ENCODE peak calls at places on chromosome 19, in four cellular contexts. One of them, this sample, is unnamed.

GRCh38 chr19:38734426-38735256 is 9.6 kb downstream of the CAPN12 start:
- DNase-seq in K562: no peak
- DNase-seq in HepG2: no peak
- DNase-seq in A549: peak; percentile 67
- DNase-seq in this sample: no peak

GRCh38 chr19:53511933-53512374 is 26.0 kb upstream of the ZNF331 start:
- DNase-seq in K562: peak; percentile 67
- DNase-seq in HepG2: peak; percentile 71
- DNase-seq in A549: no peak
- DNase-seq in this sample: peak; percentile 57

GRCh38 chr19:27971071-27971470 is 1241.9 kb downstream of the UQCRFS1 start:
- DNase-seq in K562: no peak
- DNase-seq in HepG2: no peak
- DNase-seq in A549: no peak
- DNase-seq in this sample: no peak

GRCh38 chr19:32373614-32374295 is 28.3 kb downstream of the ZNF507 start:
- DNase-seq in K562: peak; percentile 55
- DNase-seq in HepG2: peak; percentile 100
- DNase-seq in A549: peak; percentile 96
- DNase-seq in this sample: peak; percentile 96

GRCh38 chr19:49338691-49339363 is 3.6 kb downstream of the CD37 start:
- DNase-seq in K562: peak; percentile 98
- DNase-seq in HepG2: no peak
- DNase-seq in A549: peak; percentile 57
- DNase-seq in this sample: peak; percentile 52

GRCh38 chr19:48777139-48777538 is 21.8 kb downstream of the FGF21 start:
- DNase-seq in K562: no peak
- DNase-seq in HepG2: no peak
- DNase-seq in A549: no peak
- DNase-seq in this sample: no peak

GRCh38 chr19:48569814-48570213 is 17.8 kb downstream of the SULT2B1 start:
- DNase-seq in K562: no peak
- DNase-seq in HepG2: no peak
- DNase-seq in A549: no peak
- DNase-seq in this sample: no peak

GRCh38 chr19:19642506-19643157 is 825 bp downstream of the GMIP start:
- DNase-seq in K562: peak; percentile 37
- DNase-seq in HepG2: no peak
- DNase-seq in A549: peak; percentile 21
- DNase-seq in this sample: peak; percentile 16

GRCh38 chr19:29418106-29418684 is 107.6 kb upstream of the VSTM2B start:
- DNase-seq in K562: no peak
- DNase-seq in HepG2: no peak
- DNase-seq in A549: no peak
- DNase-seq in this sample: no peak

GRCh38 chr19:55117063-55117635 is 288 bp downstream of the PPP1R12C start:
- DNase-seq in K562: no peak
- DNase-seq in HepG2: no peak
- DNase-seq in A549: no peak
- DNase-seq in this sample: no peak

GRCh38 chr19:752652-753517 is 2.0 kb downstream of the MISP start:
- DNase-seq in K562: peak; percentile 34
- DNase-seq in HepG2: peak; percentile 92
- DNase-seq in A549: peak; percentile 95
- DNase-seq in this sample: no peak

GRCh38 chr19:41402010-41402409 is 4.4 kb downstream of the BCKDHA start:
- DNase-seq in K562: no peak
- DNase-seq in HepG2: no peak
- DNase-seq in A549: no peak
- DNase-seq in this sample: no peak
- TF ChIP-seq MYC in K562: no peak
- TF ChIP-seq MYC in HepG2: no peak
- TF ChIP-seq MYC in A549: no peak
- TF ChIP-seq MYC in this sample: no peak

DNA sequence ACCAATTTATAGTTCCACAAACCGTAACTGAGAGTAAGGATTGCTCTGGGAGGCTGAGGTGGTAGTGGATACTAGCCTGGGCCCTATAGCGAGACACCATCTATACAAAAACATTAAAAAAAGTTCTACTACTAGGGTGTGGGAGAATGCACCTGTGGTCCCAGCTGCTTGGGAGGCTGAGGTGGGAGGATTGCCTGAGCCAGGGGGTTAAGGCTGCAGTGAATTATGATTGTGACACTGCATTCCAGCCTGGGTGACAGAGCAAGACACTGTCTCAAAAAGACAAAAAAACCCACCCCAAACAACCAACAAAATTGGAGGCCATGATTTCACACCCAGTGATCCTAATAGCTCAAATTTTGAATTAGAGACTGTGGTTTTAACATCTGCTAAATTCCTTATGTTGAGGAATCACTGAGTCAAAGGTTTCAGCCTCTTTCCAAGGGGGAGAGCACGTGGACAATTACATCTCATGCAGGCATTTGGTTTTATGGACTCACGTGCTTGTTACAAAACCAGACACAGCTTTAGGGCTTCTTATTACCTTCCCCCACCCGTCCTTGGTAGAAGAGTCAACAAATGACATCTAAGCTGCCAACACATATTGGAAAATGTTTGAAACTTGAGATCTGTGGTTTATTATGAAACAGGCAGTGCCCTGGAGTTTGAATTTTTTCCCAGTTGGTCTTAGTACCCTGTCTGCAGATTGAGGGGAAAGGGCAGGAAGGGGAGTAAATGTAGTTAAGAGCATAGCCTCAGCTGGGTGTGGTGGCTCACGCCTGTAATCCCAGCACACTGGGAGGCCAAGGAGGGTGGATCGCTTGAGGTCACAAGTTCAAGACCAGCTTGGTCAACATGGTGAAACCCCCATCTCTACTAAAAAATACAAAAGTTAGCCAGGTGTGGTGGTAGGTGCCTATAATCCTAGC is 18.5 kb downstream of the CYP2A6 start:
- DNase-seq in K562: no peak
- DNase-seq in HepG2: peak; percentile 96
- DNase-seq in A549: peak; percentile 60
- DNase-seq in this sample: no peak
- TF ChIP-seq JUN in K562: no peak
- TF ChIP-seq JUN in HepG2: peak; percentile 62
- TF ChIP-seq JUN in A549: peak; percentile 98
- TF ChIP-seq JUN in this sample: no peak

GRCh38 chr19:15136234-15136954 is 29.2 kb downstream of the SYDE1 start:
- DNase-seq in K562: no peak
- DNase-seq in HepG2: no peak
- DNase-seq in A549: no peak
- DNase-seq in this sample: no peak

GRCh38 chr19:15137777-15138176 is 30.6 kb downstream of the SYDE1 start:
- DNase-seq in K562: no peak
- DNase-seq in HepG2: no peak
- DNase-seq in A549: no peak
- DNase-seq in this sample: no peak

GRCh38 chr19:15142313-15142712 is 35.1 kb downstream of the SYDE1 start:
- DNase-seq in K562: no peak
- DNase-seq in HepG2: no peak
- DNase-seq in A549: no peak
- DNase-seq in this sample: no peak

GRCh38 chr19:15141143-15141542 is 33.9 kb downstream of the SYDE1 start:
- DNase-seq in K562: no peak
- DNase-seq in HepG2: no peak
- DNase-seq in A549: no peak
- DNase-seq in this sample: no peak

DNA sequence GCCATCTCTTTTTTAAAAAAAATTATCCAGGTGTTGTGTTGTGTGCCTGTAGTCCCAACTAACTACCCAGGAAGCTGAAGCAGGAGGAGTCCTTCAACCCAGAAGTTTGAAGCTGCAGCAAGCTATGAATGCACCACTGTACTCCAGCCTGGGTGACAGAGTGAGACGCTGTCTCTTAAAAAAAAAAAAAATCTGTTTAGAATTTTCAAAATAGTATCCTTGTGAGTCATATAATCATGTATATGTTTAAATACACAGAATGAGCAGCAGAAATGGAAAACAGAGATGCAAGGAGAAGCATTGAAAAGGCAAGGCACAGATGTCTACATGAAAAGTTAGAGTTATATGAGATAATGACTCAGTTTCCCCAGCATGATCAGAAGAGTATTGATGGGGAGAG is 31.2 kb downstream of the SYDE1 start:
- DNase-seq in K562: no peak
- DNase-seq in HepG2: no peak
- DNase-seq in A549: no peak
- DNase-seq in this sample: no peak
- H3K4me2 ChIP-seq in K562: no peak overlapping the region
- H3K4me2 ChIP-seq in HepG2: no peak overlapping the region
- H3K4me2 ChIP-seq in A549: no peak overlapping the region
- H3K4me2 ChIP-seq in this sample: no peak overlapping the region

GRCh38 chr19:41000310-41000737 is 9.2 kb downstream of the CYP2B6 start:
- DNase-seq in K562: no peak
- DNase-seq in HepG2: peak; percentile 55
- DNase-seq in A549: peak; percentile 28
- DNase-seq in this sample: no peak
- TF ChIP-seq MYC in K562: no peak
- TF ChIP-seq MYC in HepG2: no peak
- TF ChIP-seq MYC in A549: no peak
- TF ChIP-seq MYC in this sample: no peak

DNA sequence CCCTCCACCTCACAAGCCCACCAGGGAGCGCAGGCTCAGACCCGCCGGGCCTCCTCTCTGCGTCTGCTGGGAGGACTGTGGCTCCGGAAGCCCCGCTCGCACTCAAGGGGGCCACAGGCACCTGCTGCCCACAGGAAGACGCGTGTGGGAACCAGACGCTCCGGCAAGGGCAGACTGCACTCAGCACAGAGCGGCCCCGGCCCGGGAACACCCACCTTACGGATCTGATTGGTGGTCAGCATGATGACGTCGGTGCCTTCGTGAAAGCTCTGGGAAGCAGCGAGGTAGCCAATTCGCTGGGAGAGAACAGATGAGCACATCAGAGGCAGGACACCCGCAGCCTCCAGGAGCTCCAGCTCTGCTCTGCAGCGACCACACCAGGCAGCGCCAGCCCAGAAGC is 14.6 kb downstream of the AP3D1 start:
- DNase-seq in K562: no peak
- DNase-seq in HepG2: no peak
- DNase-seq in A549: no peak
- DNase-seq in this sample: no peak
- TF ChIP-seq JUN in K562: no peak
- TF ChIP-seq JUN in HepG2: no peak
- TF ChIP-seq JUN in A549: no peak
- TF ChIP-seq JUN in this sample: no peak

This sample was measured in endothelial cell of umbilical vein.